ENCODE peak calls at places on chromosomes 13 and 19, in nine cellular contexts. V, S, L, J, Z, K, E, M and N are unnamed samples.

GRCh38 chr19:14479985-14480694 is 5.0 kb upstream of the PTGER1 start:
- DNase-seq in Z (no peak), K (no peak), V (peak), L (peak), J (peak), M (peak), S (peak), E (no peak), N (no peak)

GRCh38 chr13:106104281-106104901 is 431.1 kb downstream of the EFNB2 start:
- DNase-seq in E (no peak), S (no peak), K (peak), Z (no peak), L (no peak), J (no peak), V (no peak), M (no peak), N (no peak)

GRCh38 chr19:33868821-33869412 is 72.2 kb downstream of the KCTD15 start:
- DNase-seq in E (no peak), V (no peak), Z (peak), K (no peak), J (no peak), M (no peak), S (no peak), L (peak), N (no peak)

GRCh38 chr13:39760521-39760920 is 105.1 kb downstream of the COG6 start:
- DNase-seq in E (no peak), M (no peak), Z (no peak), V (no peak), L (no peak), K (no peak), S (no peak), J (no peak), N (no peak)

GRCh38 chr19:47598407-47599349 is 10.3 kb upstream of the BICRA start:
- DNase-seq in E (peak), V (no peak), K (peak), S (no peak), L (peak), M (no peak), J (no peak), Z (peak), N (peak)

GRCh38 chr19:10780368-10780767 is 55.6 kb downstream of the TMED1 start:
- DNase-seq in V (no peak), S (no peak), K (peak), E (no peak), M (no peak), L (no peak), J (no peak), Z (no peak), N (no peak)

GRCh38 chr13:102401755-102402154 is at the start of gene FGF14:
- DNase-seq in M (no peak), J (no peak), K (no peak), Z (no peak), E (no peak), S (no peak), L (no peak), V (no peak), N (no peak)

GRCh38 chr19:13937479-13938360 is 497 bp downstream of the PODNL1 start:
- DNase-seq in K (no peak), J (no peak), E (no peak), S (no peak), L (peak), V (no peak), Z (no peak), M (no peak), N (no peak)

GRCh38 chr13:65855276-65855675 is 1374.9 kb downstream of the PCDH9 start:
- DNase-seq in Z (no peak), S (no peak), V (no peak), M (no peak), E (no peak), L (no peak), K (no peak), J (no peak), N (no peak)

GRCh38 chr13:50085063-50085462 is 69.8 kb downstream of the KCNRG start:
- DNase-seq in Z (no peak), L (no peak), S (no peak), J (peak), M (no peak), K (no peak), E (no peak), V (no peak), N (peak)

GRCh38 chr19:31491246-31491645 is 142.0 kb upstream of the TSHZ3 start:
- DNase-seq in J (no peak), E (no peak), K (no peak), S (no peak), Z (no peak), M (no peak), L (no peak), V (no peak), N (no peak)

GRCh38 chr13:23500858-23501257 is 67.4 kb upstream of the SACS start:
- DNase-seq in V (no peak), L (no peak), S (no peak), Z (no peak), M (no peak), E (no peak), J (no peak), K (peak), N (no peak)

GRCh38 chr19:5684694-5685430 is 4.0 kb downstream of the HSD11B1L start:
- DNase-seq in E (no peak), J (no peak), K (no peak), M (no peak), Z (no peak), V (no peak), L (no peak), S (no peak), N (no peak)

GRCh38 chr13:113929628-113930615 is 44.0 kb downstream of the C13orf46 start:
- DNase-seq in L (peak), Z (no peak), E (no peak), J (no peak), V (no peak), M (no peak), K (no peak), S (no peak), N (no peak)

GRCh38 chr13:112994084-112994780 is 25.2 kb downstream of the MCF2L start:
- DNase-seq in V (no peak), L (no peak), K (peak), Z (no peak), M (no peak), E (no peak), S (no peak), J (no peak), N (no peak)

GRCh38 chr19:870963-871401 is 11.5 kb downstream of the CFD start:
- DNase-seq in K (peak), J (peak), M (no peak), E (no peak), V (no peak), L (no peak), S (no peak), Z (no peak), N (no peak)

GRCh38 chr13:77574076-77574475 is 38.6 kb downstream of the SCEL start:
- DNase-seq in J (no peak), Z (no peak), L (no peak), K (no peak), V (no peak), S (no peak), M (no peak), E (no peak), N (no peak)

GRCh38 chr19:42420055-42420544 is 7.1 kb downstream of the LIPE start:
- DNase-seq in K (peak), L (peak), M (peak), V (peak), S (peak), Z (no peak), J (no peak), E (no peak), N (peak)

GRCh38 chr13:73865027-73865426 is 269.2 kb downstream of the KLF12 start:
- DNase-seq in S (no peak), L (no peak), J (no peak), M (no peak), Z (no peak), K (no peak), E (no peak), V (no peak), N (no peak)

GRCh38 chr19:610071-610800 is 20.6 kb downstream of the HCN2 start:
- DNase-seq in E (no peak), V (peak), Z (no peak), L (no peak), J (no peak), S (no peak), K (peak), M (no peak), N (no peak)

GRCh38 chr19:7349961-7350711 is 1.4 kb downstream of the ARHGEF18 start:
- DNase-seq in E (no peak), L (no peak), Z (no peak), S (peak), J (no peak), M (no peak), V (peak), K (no peak), N (no peak)

GRCh38 chr13:53311561-53311960 is 282.9 kb downstream of the OLFM4 start:
- DNase-seq in E (no peak), L (no peak), J (no peak), V (no peak), K (no peak), M (no peak), S (no peak), Z (no peak), N (no peak)

GRCh38 chr13:113932060-113932459 is 41.8 kb downstream of the C13orf46 start:
- DNase-seq in Z (no peak), K (no peak), E (no peak), L (no peak), J (no peak), S (no peak), V (no peak), M (no peak), N (no peak)

GRCh38 chr19:10122066-10122465 is 2.4 kb upstream of the EIF3G start:
- DNase-seq in Z (no peak), M (no peak), J (no peak), E (no peak), V (no peak), L (no peak), K (no peak), S (no peak), N (no peak)

GRCh38 chr13:98328511-98328910 is 151.4 kb upstream of the RNF113B start:
- DNase-seq in K (no peak), S (no peak), M (no peak), V (no peak), E (no peak), Z (no peak), J (no peak), L (no peak), N (no peak)

GRCh38 chr13:23969672-23970071 is 72.4 kb upstream of the C1QTNF9B start:
- DNase-seq in L (no peak), Z (no peak), M (no peak), S (no peak), J (peak), V (no peak), E (no peak), K (no peak), N (peak)

GRCh38 chr13:113907637-113908617 is 44.1 kb upstream of the GAS6 start:
- DNase-seq in S (no peak), L (no peak), M (no peak), K (peak), J (peak), E (no peak), Z (peak), V (no peak), N (no peak)

GRCh38 chr13:106498158-106498557 is 37.3 kb downstream of the EFNB2 start:
- DNase-seq in S (no peak), V (no peak), J (no peak), Z (no peak), E (no peak), K (no peak), L (no peak), M (no peak), N (no peak)

GRCh38 chr19:35206379-35206778 is 22.2 kb downstream of the FAM187B start:
- DNase-seq in E (no peak), M (no peak), Z (peak), K (no peak), S (peak), L (no peak), V (no peak), J (no peak), N (no peak)

GRCh38 chr13:30564489-30564888 is 53.2 kb upstream of the USPL1 start:
- DNase-seq in L (no peak), E (no peak), S (no peak), K (no peak), M (no peak), V (no peak), J (no peak), Z (no peak), N (no peak)

GRCh38 chr19:51546650-51547396 is 15.4 kb upstream of the SIGLEC6 start:
- DNase-seq in S (no peak), J (no peak), Z (no peak), E (no peak), K (peak), L (no peak), M (no peak), V (no peak), N (no peak)

GRCh38 chr19:44757735-44758505 is 9.4 kb downstream of the BCL3 start:
- DNase-seq in L (peak), J (no peak), S (no peak), M (no peak), K (no peak), V (no peak), Z (no peak), E (no peak), N (no peak)

GRCh38 chr13:110442946-110443632 is 118.4 kb downstream of the RAB20 start:
- DNase-seq in V (no peak), E (no peak), L (no peak), M (no peak), S (no peak), K (peak), J (no peak), Z (no peak), N (no peak)

GRCh38 chr13:36090592-36090991 is 40.6 kb downstream of the DCLK1 start:
- DNase-seq in Z (no peak), M (no peak), S (no peak), L (no peak), K (peak), E (no peak), V (no peak), J (no peak), N (no peak)

GRCh38 chr13:114148521-114148855 is 16.1 kb upstream of the RASA3 start:
- DNase-seq in J (no peak), L (no peak), V (peak), M (no peak), Z (no peak), E (no peak), S (peak), K (no peak), N (no peak)

GRCh38 chr19:6216996-6217751 is 62.6 kb downstream of the MLLT1 start:
- DNase-seq in J (no peak), S (no peak), L (peak), K (no peak), E (no peak), Z (no peak), M (no peak), V (no peak), N (no peak)